ENCODE peak calls at places on chromosomes 3 and 15, in six cellular contexts. L, K, B, P, V and H are unnamed samples.

GRCh38 chr15:90264649-90265048 is 823 bp upstream of the NGRN start:
- DNase-seq in L (no peak), K (no peak), B (no peak), P (no peak), V (no peak), H (no peak)

GRCh38 chr3:141305436-141305835 is 62.9 kb upstream of the ZBTB38 start:
- DNase-seq in L (peak; percentile 74), K (no peak), B (no peak), P (peak; percentile 58), V (no peak), H (no peak)

GRCh38 chr3:43035801-43036340 is 56.8 kb downstream of the GASK1A start:
- DNase-seq in L (no peak), K (no peak), B (no peak), P (no peak), V (no peak), H (no peak)

GRCh38 chr15:91593081-91593480 is 260.4 kb upstream of the SLCO3A1 start:
- DNase-seq in L (peak; percentile 7), K (no peak), B (no peak), P (no peak), V (no peak), H (no peak)

GRCh38 chr15:99251436-99251821 is at the start of gene LRRC28:
- DNase-seq in L (no peak), K (no peak), B (no peak), P (no peak), V (no peak), H (no peak)

GRCh38 chr15:26690778-26691177 is 82.1 kb downstream of the GABRB3 start:
- DNase-seq in L (no peak), K (peak; percentile 33), B (no peak), P (no peak), V (no peak), H (peak; percentile 56)

GRCh38 chr15:94324835-94325767 is 93.7 kb downstream of the MCTP2 start:
- DNase-seq in L (no peak), K (no peak), B (no peak), P (no peak), V (no peak), H (peak; percentile 16)

GRCh38 chr3:126083511-126083912 is 412 bp downstream of the SLC41A3 start:
- DNase-seq in L (peak; percentile 19), K (peak; percentile 26), B (no peak), P (peak; percentile 56), V (peak; percentile 63), H (peak; percentile 57)

GRCh38 chr3:188212308-188212969 is 58.5 kb downstream of the LPP start:
- DNase-seq in L (peak; percentile 89), K (no peak), B (peak; percentile 38), P (peak; percentile 94), V (no peak), H (peak; percentile 87)

GRCh38 chr3:128907706-128908445 is 28.5 kb downstream of the ACAD9 start:
- DNase-seq in L (no peak), K (no peak), B (no peak), P (no peak), V (no peak), H (no peak)

GRCh38 chr15:68431792-68432401 is at the start of gene ITGA11:
- DNase-seq in L (peak; percentile 34), K (peak; percentile 52), B (no peak), P (peak; percentile 78), V (peak; percentile 22), H (peak; percentile 63)

GRCh38 chr3:108713801-108714200 is 43.4 kb downstream of the RETNLB start:
- DNase-seq in L (no peak), K (no peak), B (no peak), P (no peak), V (no peak), H (no peak)

GRCh38 chr3:52056968-52057805 is 816 bp upstream of the DUSP7 start:
- DNase-seq in L (peak; percentile 97), K (peak; percentile 98), B (peak; percentile 97), P (peak; percentile 99), V (peak; percentile 100), H (peak; percentile 99)

GRCh38 chr3:194871864-194872668 is 186.4 kb downstream of the FAM43A start:
- DNase-seq in L (peak; percentile 74), K (no peak), B (no peak), P (peak; percentile 53), V (no peak), H (peak; percentile 42)

GRCh38 chr15:88331291-88331690 is 74.8 kb upstream of the NTRK3 start:
- DNase-seq in L (peak; percentile 4), K (peak; percentile 70), B (peak; percentile 77), P (no peak), V (peak; percentile 22), H (peak; percentile 88)

GRCh38 chr3:48405971-48406370 is 23.9 kb downstream of the PLXNB1 start:
- DNase-seq in L (no peak), K (no peak), B (no peak), P (no peak), V (no peak), H (no peak)

DNA sequence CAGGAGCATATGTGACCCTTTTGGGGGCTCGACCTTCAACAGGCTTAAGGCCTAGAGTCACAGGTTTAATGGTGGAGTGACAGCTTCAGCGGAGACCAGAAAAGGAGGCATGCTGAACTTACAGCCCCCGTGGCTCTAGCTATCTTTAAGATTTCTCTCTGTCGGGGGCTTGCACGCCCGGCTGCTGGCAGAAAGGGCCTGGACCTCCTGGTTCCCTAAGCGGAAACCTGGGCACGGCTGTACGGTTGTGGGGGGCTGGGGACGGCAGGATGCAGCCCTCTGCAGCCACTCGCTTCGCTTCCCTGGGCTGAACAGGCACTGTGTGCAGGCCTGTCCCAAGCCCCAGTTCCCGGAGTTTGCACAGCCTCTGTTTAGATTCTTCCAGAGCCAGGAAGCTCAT is 513 bp upstream of the CACNA2D2 start:
- DNase-seq in L (no peak), K (no peak), B (no peak), P (no peak), V (no peak), H (peak; percentile 45)
- H3K4me3 ChIP-seq in L (no peak overlapping the region), K (no peak overlapping the region), B (peak overlapping the region; percentile 60), P (no peak overlapping the region), V (no peak overlapping the region), H (no peak overlapping the region)

GRCh38 chr3:94414412-94414811 is 351.6 kb downstream of the NSUN3 start:
- DNase-seq in L (no peak), K (no peak), B (no peak), P (no peak), V (no peak), H (no peak)
- H2BK120ac ChIP-seq in L (no peak overlapping the region), K (no peak overlapping the region), B (no peak overlapping the region), P (no peak overlapping the region), V (no peak overlapping the region), H (peak overlapping the region; percentile 45)

DNA sequence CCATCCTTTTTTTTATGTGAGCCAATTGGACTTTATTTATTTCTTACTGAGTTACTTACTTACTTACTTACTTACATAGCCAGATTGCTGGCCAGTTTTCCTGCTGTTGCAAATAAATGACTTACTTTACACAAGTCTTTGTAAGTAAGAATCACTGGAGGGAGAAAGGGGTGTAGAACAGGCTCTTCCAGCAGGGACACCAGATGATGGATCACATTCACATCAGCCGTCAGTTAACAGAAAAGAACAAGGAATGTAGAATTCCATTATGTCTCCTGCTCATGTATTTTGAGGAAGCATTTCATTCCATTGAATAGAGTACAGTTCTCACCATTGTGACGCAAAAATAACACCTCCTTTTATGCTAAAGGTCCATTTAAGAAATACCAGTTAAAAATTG is 188.7 kb downstream of the FNDC3B start:
- DNase-seq in L (no peak), K (no peak), B (no peak), P (no peak), V (no peak), H (no peak)
- H3K27ac ChIP-seq in L (no peak overlapping the region), K (no peak overlapping the region), B (no peak overlapping the region), P (no peak overlapping the region), V (no peak overlapping the region), H (no peak overlapping the region)

GRCh38 chr15:96053039-96054021 is 277.2 kb upstream of the NR2F2 start:
- DNase-seq in L (no peak), K (peak; percentile 30), B (no peak), P (peak; percentile 55), V (peak; percentile 96), H (peak; percentile 91)

GRCh38 chr15:96054029-96054428 is 276.5 kb upstream of the NR2F2 start:
- DNase-seq in L (no peak), K (no peak), B (no peak), P (no peak), V (no peak), H (no peak)

GRCh38 chr15:96052154-96052553 is 278.3 kb upstream of the NR2F2 start:
- DNase-seq in L (no peak), K (no peak), B (no peak), P (no peak), V (peak; percentile 40), H (no peak)

GRCh38 chr15:96051598-96051997 is 278.9 kb upstream of the NR2F2 start:
- DNase-seq in L (no peak), K (no peak), B (no peak), P (no peak), V (peak; percentile 25), H (no peak)

DNA sequence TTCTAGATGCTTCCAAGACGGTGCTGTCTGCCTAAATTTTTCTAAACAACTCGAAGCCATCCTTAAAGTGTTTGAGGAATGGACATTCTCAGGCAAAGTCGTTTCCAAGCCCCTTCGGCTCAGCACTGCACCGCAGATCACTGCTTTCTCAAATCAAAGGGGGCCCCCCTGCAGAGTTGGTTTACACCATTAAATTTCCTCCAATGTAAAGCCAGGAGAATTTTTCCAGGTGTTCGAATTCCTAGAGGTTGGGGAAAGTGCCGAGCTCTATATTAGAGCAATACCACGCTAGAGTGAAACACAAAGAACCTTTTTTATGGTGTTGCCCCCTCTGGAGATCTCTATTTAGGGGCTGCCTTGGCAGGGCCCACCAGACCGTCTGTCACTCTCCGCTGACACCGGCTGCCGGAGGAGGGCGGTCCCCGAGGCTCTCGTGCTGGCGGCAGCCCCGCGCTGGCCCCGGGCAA is 277.9 kb upstream of the NR2F2 start:
- DNase-seq in L (no peak), K (peak; percentile 40), B (no peak), P (no peak), V (no peak), H (no peak)
- H3K4me3 ChIP-seq in L (no peak overlapping the region), K (no peak overlapping the region), B (peak overlapping the region; percentile 11), P (peak overlapping the region; percentile 35), V (no peak overlapping the region), H (no peak overlapping the region)

GRCh38 chr3:19934098-19934566 is at the start of gene EFHB:
- DNase-seq in L (peak; percentile 10), K (peak; percentile 50), B (peak; percentile 27), P (peak; percentile 70), V (peak; percentile 87), H (peak; percentile 96)
- H2BK120ac ChIP-seq in L (no peak within 1 kb of the TSS), K (no peak within 1 kb of the TSS), B (no peak within 1 kb of the TSS), P (no peak within 1 kb of the TSS), V (no peak within 1 kb of the TSS), H (no peak within 1 kb of the TSS)

DNA sequence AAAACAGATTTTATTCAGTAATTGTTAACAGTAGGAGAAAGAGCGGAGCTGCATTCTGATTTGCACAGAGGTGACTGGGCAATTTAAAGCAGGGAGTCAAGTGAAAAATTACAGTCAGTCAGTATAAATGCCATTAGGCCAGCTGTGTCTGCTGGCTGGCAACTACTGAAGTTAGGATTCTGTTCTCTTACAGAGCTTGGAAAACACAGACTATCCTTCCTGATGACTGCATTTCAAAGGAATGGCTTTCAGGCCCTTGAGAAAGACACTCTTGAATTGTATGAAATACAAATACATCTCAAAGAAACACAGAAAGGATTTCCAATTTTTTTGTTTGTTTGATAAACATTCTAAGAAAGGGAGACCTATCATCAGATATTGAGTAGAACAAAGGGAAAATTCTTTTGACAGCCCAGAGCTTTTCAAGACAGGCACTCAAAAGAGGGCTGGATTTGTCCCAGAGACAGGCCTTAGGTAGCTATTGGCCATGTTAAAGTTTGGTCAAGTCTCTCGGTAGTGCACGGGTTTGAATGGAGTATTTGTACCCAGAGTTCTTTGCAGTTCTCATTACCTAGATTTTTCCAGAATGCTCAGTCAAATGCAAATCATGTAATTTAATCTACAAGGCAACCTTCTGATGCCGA is 551.2 kb upstream of the CCDC54 start:
- DNase-seq in L (peak; percentile 86), K (no peak), B (no peak), P (peak; percentile 80), V (peak; percentile 75), H (peak; percentile 82)
- H3K27ac ChIP-seq in L (no peak overlapping the region), K (no peak overlapping the region), B (no peak overlapping the region), P (peak overlapping the region; percentile 82), V (peak overlapping the region; percentile 82), H (peak overlapping the region; percentile 60)